ENCODE peak calls at places on chromosomes 1 and 21, in five cellular contexts. One of them, this sample, is unnamed.

GRCh38 chr1:160097196-160097910 is 1.1 kb downstream of the IGSF8 start:
- DNase-seq in GM12878: no peak
- DNase-seq in HepG2: no peak
- DNase-seq in HCT116: no peak
- DNase-seq in K562: no peak
- DNase-seq in this sample: no peak

GRCh38 chr21:38804617-38805281 is 980 bp upstream of the ETS2 start:
- DNase-seq in GM12878: no peak
- DNase-seq in HepG2: no peak
- DNase-seq in HCT116: peak; percentile 40
- DNase-seq in K562: peak; percentile 77
- DNase-seq in this sample: peak; percentile 42

GRCh38 chr1:117336087-117336817 is 31.0 kb upstream of the MAN1A2 start:
- DNase-seq in GM12878: no peak
- DNase-seq in HepG2: no peak
- DNase-seq in HCT116: no peak
- DNase-seq in K562: no peak
- DNase-seq in this sample: no peak

GRCh38 chr1:216331211-216331610 is 92.0 kb downstream of the USH2A start:
- DNase-seq in GM12878: no peak
- DNase-seq in HepG2: no peak
- DNase-seq in HCT116: no peak
- DNase-seq in K562: no peak
- DNase-seq in this sample: no peak

GRCh38 chr21:37983336-37984095 is 67.3 kb upstream of the KCNJ6 start:
- DNase-seq in GM12878: no peak
- DNase-seq in HepG2: no peak
- DNase-seq in HCT116: no peak
- DNase-seq in K562: no peak
- DNase-seq in this sample: no peak

GRCh38 chr1:204127597-204128242 is 24.1 kb downstream of the ETNK2 start:
- DNase-seq in GM12878: no peak
- DNase-seq in HepG2: peak; percentile 45
- DNase-seq in HCT116: peak; percentile 62
- DNase-seq in K562: peak; percentile 71
- DNase-seq in this sample: peak; percentile 89

GRCh38 chr21:28617300-28617699 is 375.4 kb downstream of the LTN1 start:
- DNase-seq in GM12878: no peak
- DNase-seq in HepG2: no peak
- DNase-seq in HCT116: no peak
- DNase-seq in K562: no peak
- DNase-seq in this sample: no peak

GRCh38 chr1:109877320-109877771 is 33.3 kb upstream of the CSF1 start:
- DNase-seq in GM12878: no peak
- DNase-seq in HepG2: peak; percentile 79
- DNase-seq in HCT116: no peak
- DNase-seq in K562: peak; percentile 47
- DNase-seq in this sample: peak; percentile 24

GRCh38 chr1:245401881-245402598 is 247.3 kb downstream of the KIF26B start:
- DNase-seq in GM12878: no peak
- DNase-seq in HepG2: peak; percentile 65
- DNase-seq in HCT116: no peak
- DNase-seq in K562: no peak
- DNase-seq in this sample: no peak
- TF ChIP-seq JUND in GM12878: no peak
- TF ChIP-seq JUND in HepG2: no peak
- TF ChIP-seq JUND in HCT116: no peak
- TF ChIP-seq JUND in K562: no peak
- TF ChIP-seq JUND in this sample: no peak

GRCh38 chr1:151540021-151540981 is at the start of gene TUFT1:
- DNase-seq in GM12878: peak; percentile 38
- DNase-seq in HepG2: peak; percentile 90
- DNase-seq in HCT116: peak; percentile 85
- DNase-seq in K562: peak; percentile 96
- DNase-seq in this sample: peak; percentile 99

GRCh38 chr1:151540982-151541377 is 871 bp downstream of the TUFT1 start:
- DNase-seq in GM12878: no peak
- DNase-seq in HepG2: no peak
- DNase-seq in HCT116: no peak
- DNase-seq in K562: no peak
- DNase-seq in this sample: no peak

GRCh38 chr1:151545542-151545941 is 5.4 kb downstream of the TUFT1 start:
- DNase-seq in GM12878: no peak
- DNase-seq in HepG2: no peak
- DNase-seq in HCT116: no peak
- DNase-seq in K562: no peak
- DNase-seq in this sample: no peak

GRCh38 chr1:151539321-151540020 is 638 bp upstream of the TUFT1 start:
- DNase-seq in GM12878: peak; percentile 26
- DNase-seq in HepG2: peak; percentile 83
- DNase-seq in HCT116: peak; percentile 95
- DNase-seq in K562: peak; percentile 63
- DNase-seq in this sample: peak; percentile 100

GRCh38 chr1:151542710-151543129 is 2.6 kb downstream of the TUFT1 start:
- DNase-seq in GM12878: no peak
- DNase-seq in HepG2: no peak
- DNase-seq in HCT116: no peak
- DNase-seq in K562: no peak
- DNase-seq in this sample: no peak
- TF ChIP-seq JUND in GM12878: no peak
- TF ChIP-seq JUND in HepG2: no peak
- TF ChIP-seq JUND in HCT116: no peak
- TF ChIP-seq JUND in K562: no peak
- TF ChIP-seq JUND in this sample: no peak

GRCh38 chr21:18722193-18722592 is 318.6 kb upstream of the TMPRSS15 start:
- DNase-seq in GM12878: no peak
- DNase-seq in HepG2: no peak
- DNase-seq in HCT116: no peak
- DNase-seq in K562: no peak
- DNase-seq in this sample: no peak

GRCh38 chr21:18725653-18726052 is 322.1 kb upstream of the TMPRSS15 start:
- DNase-seq in GM12878: no peak
- DNase-seq in HepG2: no peak
- DNase-seq in HCT116: no peak
- DNase-seq in K562: no peak
- DNase-seq in this sample: no peak
- TF ChIP-seq JUND in GM12878: no peak
- TF ChIP-seq JUND in HepG2: no peak
- TF ChIP-seq JUND in HCT116: no peak
- TF ChIP-seq JUND in K562: no peak
- TF ChIP-seq JUND in this sample: no peak

GRCh38 chr1:28811766-28812668 is at the start of gene OPRD1:
- DNase-seq in GM12878: no peak
- DNase-seq in HepG2: no peak
- DNase-seq in HCT116: no peak
- DNase-seq in K562: peak; percentile 58
- DNase-seq in this sample: no peak
- TF ChIP-seq JUND in GM12878: no peak
- TF ChIP-seq JUND in HepG2: no peak
- TF ChIP-seq JUND in HCT116: no peak
- TF ChIP-seq JUND in K562: no peak
- TF ChIP-seq JUND in this sample: no peak

DNA sequence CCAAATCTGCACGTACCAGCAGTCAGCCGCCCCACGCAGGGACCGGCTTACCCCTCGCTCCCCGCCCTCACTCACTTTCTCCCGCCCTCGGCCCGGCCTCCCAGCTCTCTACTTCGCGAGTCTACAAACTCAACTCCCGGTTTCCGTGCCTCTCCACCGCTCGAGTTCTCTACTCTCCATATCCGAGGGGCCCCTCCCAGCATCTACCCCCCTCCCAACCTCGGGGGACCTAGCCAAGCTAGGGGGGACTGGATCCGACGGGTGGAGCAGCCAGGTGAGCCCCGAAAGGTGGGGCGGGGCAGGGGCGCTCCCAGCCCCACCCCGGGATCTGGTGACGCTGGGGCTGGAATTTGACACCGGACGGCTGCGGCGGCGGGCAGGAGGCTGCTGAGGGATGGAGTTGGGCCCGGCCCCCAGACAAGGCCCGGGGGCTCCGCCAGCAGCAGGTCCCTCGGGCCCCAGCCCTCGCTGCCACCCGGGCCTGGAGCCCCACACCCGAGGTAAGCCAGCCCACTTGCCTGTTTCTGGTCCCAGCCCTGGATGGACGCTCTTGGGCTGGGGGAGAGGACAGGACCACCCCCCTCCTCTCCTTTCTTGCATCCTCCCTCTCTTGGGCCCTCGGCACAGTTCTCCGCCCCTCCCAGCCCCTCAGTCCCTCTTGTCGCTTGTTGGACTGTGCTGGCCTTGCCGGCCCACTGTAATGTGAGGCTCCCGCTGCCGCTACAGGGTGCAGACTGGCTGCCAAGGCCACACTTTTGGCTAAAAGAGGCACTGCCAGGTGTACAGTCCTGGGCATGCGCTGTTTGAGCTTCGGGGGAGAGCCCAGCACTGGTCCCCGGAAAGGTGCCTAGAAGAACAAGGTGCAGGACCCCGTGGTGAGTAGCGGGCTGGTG is at the start of gene ARTN:
- DNase-seq in GM12878: no peak
- DNase-seq in HepG2: no peak
- DNase-seq in HCT116: no peak
- DNase-seq in K562: no peak
- DNase-seq in this sample: peak; percentile 55
- TF ChIP-seq JUND in GM12878: no peak
- TF ChIP-seq JUND in HepG2: no peak
- TF ChIP-seq JUND in HCT116: no peak
- TF ChIP-seq JUND in K562: no peak
- TF ChIP-seq JUND in this sample: no peak

GRCh38 chr1:2001773-2002411 is 1.7 kb downstream of the CFAP74 start:
- DNase-seq in GM12878: no peak
- DNase-seq in HepG2: no peak
- DNase-seq in HCT116: peak; percentile 22
- DNase-seq in K562: no peak
- DNase-seq in this sample: peak; percentile 85
- TF ChIP-seq JUND in GM12878: no peak
- TF ChIP-seq JUND in HepG2: no peak
- TF ChIP-seq JUND in HCT116: no peak
- TF ChIP-seq JUND in K562: no peak
- TF ChIP-seq JUND in this sample: no peak

DNA sequence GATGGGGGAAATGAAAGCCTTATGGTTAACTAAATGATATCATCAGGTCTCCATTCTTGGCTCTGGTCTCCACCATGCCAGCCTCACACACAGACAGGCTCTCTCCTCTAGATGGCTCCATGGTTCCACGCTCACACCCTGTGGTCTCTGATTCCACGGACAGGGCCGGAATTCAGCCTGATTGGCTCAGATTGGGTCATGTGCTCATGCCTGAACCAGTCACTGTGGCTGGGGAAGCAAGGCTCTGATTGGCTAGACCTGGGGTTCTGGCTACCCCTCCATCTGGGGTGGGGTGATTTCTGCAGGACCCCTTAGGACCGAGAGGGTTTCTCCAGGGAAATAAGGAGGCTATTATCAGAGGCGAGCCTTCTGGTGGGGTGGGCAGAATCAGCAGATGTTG is 277.0 kb downstream of the PTPRU start:
- DNase-seq in GM12878: peak; percentile 9
- DNase-seq in HepG2: peak; percentile 35
- DNase-seq in HCT116: peak; percentile 84
- DNase-seq in K562: peak; percentile 72
- DNase-seq in this sample: peak; percentile 63
- TF ChIP-seq JUND in GM12878: no peak
- TF ChIP-seq JUND in HepG2: no peak
- TF ChIP-seq JUND in HCT116: no peak
- TF ChIP-seq JUND in K562: no peak
- TF ChIP-seq JUND in this sample: no peak

DNA sequence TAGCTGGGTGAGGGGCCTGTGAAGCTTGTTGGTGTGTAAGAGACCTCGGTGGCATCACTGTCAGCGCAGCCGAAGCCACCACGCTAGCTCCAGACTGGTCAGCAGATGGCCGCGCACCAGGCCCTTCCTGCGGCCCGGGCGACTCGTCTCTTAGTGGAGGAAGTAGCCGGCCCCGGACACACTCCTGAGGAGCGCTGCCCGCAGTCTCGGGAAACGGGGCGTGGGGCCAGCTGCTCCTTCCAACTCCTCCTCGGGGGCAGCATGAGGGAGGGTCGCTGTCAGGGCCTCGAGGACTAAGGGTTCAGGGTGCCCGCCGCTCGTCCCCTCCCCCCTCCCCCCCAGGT is 20.4 kb downstream of the H3-3A start:
- DNase-seq in GM12878: no peak
- DNase-seq in HepG2: no peak
- DNase-seq in HCT116: no peak
- DNase-seq in K562: no peak
- DNase-seq in this sample: peak; percentile 39
- TF ChIP-seq JUND in GM12878: no peak
- TF ChIP-seq JUND in HepG2: no peak
- TF ChIP-seq JUND in HCT116: no peak
- TF ChIP-seq JUND in K562: no peak
- TF ChIP-seq JUND in this sample: no peak

GRCh38 chr1:110948038-110948810 is 15.5 kb downstream of the LRIF1 start:
- DNase-seq in GM12878: no peak
- DNase-seq in HepG2: no peak
- DNase-seq in HCT116: no peak
- DNase-seq in K562: no peak
- DNase-seq in this sample: no peak
- TF ChIP-seq JUND in GM12878: no peak
- TF ChIP-seq JUND in HepG2: no peak
- TF ChIP-seq JUND in HCT116: no peak
- TF ChIP-seq JUND in K562: no peak
- TF ChIP-seq JUND in this sample: no peak

DNA sequence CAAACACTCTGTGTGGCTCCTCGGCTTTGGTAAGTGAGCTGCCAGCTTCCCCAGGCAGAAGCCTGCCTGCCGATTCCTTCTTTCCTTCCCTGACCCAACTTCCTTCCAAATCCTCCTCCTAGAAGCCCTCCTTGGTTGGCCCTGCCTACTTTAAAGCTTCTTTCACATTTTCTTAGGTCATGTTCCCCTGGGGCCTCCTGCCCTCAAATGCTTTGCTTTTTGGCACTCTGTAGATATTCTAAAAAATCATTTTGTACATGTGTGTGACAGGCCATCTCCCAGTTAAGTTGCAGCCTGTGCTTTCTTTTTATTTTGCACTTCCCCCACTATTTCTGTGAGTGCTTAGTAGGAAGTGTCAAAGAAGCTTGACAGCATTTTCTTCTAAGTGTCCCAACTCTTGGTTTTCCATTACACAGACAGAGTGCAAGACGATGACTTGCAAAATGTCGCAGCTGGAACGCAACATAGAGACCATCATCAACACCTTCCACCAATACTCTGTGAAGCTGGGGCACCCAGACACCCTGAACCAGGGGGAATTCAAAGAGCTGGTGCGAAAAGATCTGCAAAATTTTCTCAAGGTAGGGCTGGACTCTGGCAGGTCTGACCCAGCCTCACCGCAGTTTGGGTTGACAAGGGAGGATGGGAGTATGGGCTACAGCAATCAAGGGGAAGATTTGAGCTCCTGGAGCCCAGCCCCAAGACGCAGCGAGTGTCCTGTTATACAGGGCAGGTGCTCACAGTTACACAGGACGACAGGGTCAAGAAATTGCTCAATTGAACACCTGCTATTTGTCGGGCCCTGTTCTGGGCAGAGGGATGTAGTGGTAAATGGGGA is at the start of gene S100A9:
- DNase-seq in GM12878: no peak
- DNase-seq in HepG2: no peak
- DNase-seq in HCT116: no peak
- DNase-seq in K562: no peak
- DNase-seq in this sample: no peak
- TF ChIP-seq JUND in GM12878: no peak
- TF ChIP-seq JUND in HepG2: no peak
- TF ChIP-seq JUND in HCT116: no peak
- TF ChIP-seq JUND in K562: no peak
- TF ChIP-seq JUND in this sample: no peak